ENCODE peak calls at places on chromosome 3, in eight cellular contexts. I is WERI-Rb-1, F is DND-41, Z is Right ventricle myocardium inferior, J is Panc1, W is prostate gland, T is kidney glomerular epithelial cell, B is NCI-H748 treated with DMSO at 0.1 percent for 48 hours. M is an unnamed sample.

GRCh38 chr3:68931406-68932149 is 769 bp downstream of the TAFA4 start:
- DNase-seq in B (no peak), J (no peak), W (no peak), Z (no peak), I (peak), F (no peak), T (no peak), M (no peak)

GRCh38 chr3:21779909-21780308 is 28.9 kb upstream of the ZNF385D start:
- DNase-seq in J (no peak), W (no peak), F (no peak), Z (no peak), B (no peak), I (no peak), T (no peak), M (no peak)

GRCh38 chr3:126484662-126485061 is 9.0 kb upstream of the ZXDC start:
- DNase-seq in B (no peak), W (no peak), F (no peak), T (no peak), I (no peak), J (no peak), Z (no peak), M (no peak)

GRCh38 chr3:177777699-177778098 is 580.4 kb upstream of the TBL1XR1 start:
- DNase-seq in F (peak), I (peak), W (no peak), T (peak), B (peak), J (peak), Z (peak), M (peak)

GRCh38 chr3:94004301-94004910 is 24.0 kb downstream of the STX19 start:
- DNase-seq in B (peak), J (peak), W (no peak), Z (no peak), F (no peak), T (peak), I (no peak), M (peak)

GRCh38 chr3:3201584-3201983 is 22.1 kb upstream of the CRBN start:
- DNase-seq in T (no peak), Z (no peak), W (no peak), B (no peak), F (no peak), J (no peak), I (no peak), M (no peak)

GRCh38 chr3:33032937-33033336 is 64.0 kb downstream of the GLB1 start:
- DNase-seq in I (no peak), J (no peak), F (no peak), W (no peak), T (no peak), Z (no peak), B (no peak), M (no peak)

GRCh38 chr3:144771401-144771870 is 799.8 kb downstream of the DIPK2A start:
- DNase-seq in B (no peak), J (no peak), F (no peak), I (no peak), W (no peak), T (no peak), Z (no peak), M (no peak)

GRCh38 chr3:43618142-43618541 is 3.7 kb downstream of the ANO10 start:
- DNase-seq in I (no peak), T (no peak), J (no peak), W (no peak), B (no peak), F (no peak), Z (no peak), M (no peak)

GRCh38 chr3:17965331-17965730 is 222.9 kb upstream of the TBC1D5 start:
- DNase-seq in J (no peak), W (no peak), F (no peak), T (no peak), Z (no peak), I (no peak), B (no peak), M (no peak)

GRCh38 chr3:53238051-53238850 is 17.6 kb downstream of the TKT start:
- DNase-seq in B (no peak), T (peak), Z (no peak), J (no peak), W (peak), F (no peak), I (no peak), M (no peak)

GRCh38 chr3:127738192-127738840 is 65.6 kb downstream of the ABTB1 start:
- DNase-seq in B (no peak), F (no peak), W (peak), Z (no peak), J (no peak), T (no peak), I (peak), M (no peak)

GRCh38 chr3:159679900-159680299 is 308.7 kb upstream of the IL12A start:
- DNase-seq in B (no peak), F (no peak), T (no peak), J (no peak), W (no peak), I (no peak), Z (no peak), M (no peak)

GRCh38 chr3:150006774-150007173 is 36.1 kb upstream of the PFN2 start:
- DNase-seq in T (no peak), J (no peak), Z (no peak), W (no peak), B (no peak), F (no peak), I (no peak), M (no peak)

GRCh38 chr3:139332092-139332491 is 11.7 kb upstream of the MRPS22 start:
- DNase-seq in J (no peak), Z (no peak), I (no peak), T (no peak), F (no peak), B (no peak), W (no peak), M (no peak)

GRCh38 chr3:15279200-15279599 is 53.2 kb downstream of the SH3BP5 start:
- DNase-seq in W (no peak), J (no peak), T (no peak), Z (no peak), F (no peak), I (no peak), B (no peak), M (no peak)

GRCh38 chr3:57863380-57863779 is 107.3 kb downstream of the SLMAP start:
- DNase-seq in B (no peak), F (no peak), I (no peak), T (no peak), J (no peak), W (no peak), Z (no peak), M (no peak)

GRCh38 chr3:187880438-187880837 is 135.2 kb upstream of the BCL6 start:
- DNase-seq in Z (no peak), B (no peak), T (no peak), F (no peak), W (no peak), I (no peak), J (no peak), M (no peak)

GRCh38 chr3:154517404-154517803 is 87.4 kb upstream of the GPR149 start:
- DNase-seq in J (no peak), T (no peak), F (no peak), I (no peak), W (no peak), B (no peak), Z (no peak), M (no peak)

GRCh38 chr3:12395349-12396012 is 88.8 kb upstream of the TSEN2 start:
- DNase-seq in W (no peak), J (no peak), B (no peak), I (no peak), T (no peak), F (no peak), Z (no peak), M (no peak)

GRCh38 chr3:133572158-133573053 is 1.1 kb upstream of the CDV3 start:
- DNase-seq in T (no peak), J (no peak), B (no peak), I (no peak), W (no peak), F (no peak), Z (no peak), M (no peak)

GRCh38 chr3:128319741-128320141 is 146.9 kb downstream of the DNAJB8 start:
- DNase-seq in B (peak), Z (no peak), J (no peak), W (no peak), I (no peak), T (no peak), F (no peak), M (peak)

GRCh38 chr3:42546691-42547213 is 35.0 kb downstream of the SEC22C start:
- DNase-seq in T (no peak), B (no peak), J (no peak), I (no peak), W (no peak), F (no peak), Z (no peak), M (no peak)

GRCh38 chr3:190524942-190525341 is 11.1 kb downstream of the IL1RAP start:
- DNase-seq in I (no peak), J (no peak), T (no peak), F (no peak), B (no peak), W (no peak), Z (no peak), M (no peak)

GRCh38 chr3:109188726-109189125 is 52.2 kb downstream of the C3orf85 start:
- DNase-seq in Z (no peak), J (no peak), I (peak), W (no peak), T (no peak), F (no peak), B (no peak), M (peak)

GRCh38 chr3:107268461-107268860 is 108.8 kb upstream of the CCDC54 start:
- DNase-seq in B (no peak), J (no peak), Z (no peak), I (no peak), T (no peak), F (no peak), W (no peak), M (no peak)

M was measured in NCI-H510A treated with DMSO at 0.1 percent for 48 hours.